ENCODE peak calls at places on chromosomes 7 and 10, in eight cellular contexts. W is adrenal gland; A is CD8-positive, alpha-beta memory T cell; X is thoracic aorta; N is CD8-positive, alpha-beta T cell; J is A549; O is heart right ventricle; Q is pancreas. U is an unnamed sample. For H3K4me1, the result is how much of the 10 kb centered on the place peaks cover.

GRCh38 chr10:132506711-132507466 is 30.7 kb upstream of the INPP5A start:
- DNase-seq in N (no peak), X (no peak), Q (no peak), O (no peak), J (no peak), W (no peak), A (no peak), U (peak)

GRCh38 chr10:49194212-49194920 is 6.2 kb upstream of the TMEM273 start:
- DNase-seq in O (no peak), J (no peak), Q (no peak), N (no peak), W (no peak), X (no peak), A (no peak), U (no peak)

GRCh38 chr10:13788701-13789447 is 202.1 kb downstream of the PRPF18 start:
- DNase-seq in J (no peak), W (no peak), X (no peak), O (peak), N (no peak), A (no peak), Q (no peak), U (no peak)

GRCh38 chr10:110893559-110894179 is 21.9 kb downstream of the PDCD4 start:
- DNase-seq in N (no peak), X (no peak), Q (no peak), W (no peak), O (no peak), A (no peak), J (peak), U (no peak)

GRCh38 chr10:78634389-78634815 is 434.4 kb upstream of the ZMIZ1 start:
- DNase-seq in X (no peak), O (no peak), Q (no peak), W (peak), N (no peak), J (no peak), A (no peak), U (no peak)

GRCh38 chr7:120064565-120064964 is 208.4 kb upstream of the KCND2 start:
- DNase-seq in O (no peak), Q (no peak), N (no peak), W (no peak), A (no peak), X (no peak), J (no peak), U (no peak)

GRCh38 chr7:4561775-4562174 is 120.3 kb upstream of the FOXK1 start:
- DNase-seq in O (no peak), N (no peak), J (peak), X (no peak), A (no peak), Q (no peak), W (no peak), U (no peak)

GRCh38 chr10:13877154-13877909 is 290.6 kb downstream of the PRPF18 start:
- DNase-seq in W (no peak), O (peak), A (no peak), X (peak), J (no peak), Q (no peak), N (no peak), U (no peak)

GRCh38 chr7:129781856-129782256 is 170.3 kb downstream of the NRF1 start:
- DNase-seq in W (no peak), N (no peak), J (no peak), A (no peak), X (no peak), O (no peak), Q (no peak), U (no peak)
- H3K4me3 ChIP-seq in W (no peak), N (peak), J (no peak), A (peak), X (peak), O (no peak), Q (peak), U (no peak)

DNA sequence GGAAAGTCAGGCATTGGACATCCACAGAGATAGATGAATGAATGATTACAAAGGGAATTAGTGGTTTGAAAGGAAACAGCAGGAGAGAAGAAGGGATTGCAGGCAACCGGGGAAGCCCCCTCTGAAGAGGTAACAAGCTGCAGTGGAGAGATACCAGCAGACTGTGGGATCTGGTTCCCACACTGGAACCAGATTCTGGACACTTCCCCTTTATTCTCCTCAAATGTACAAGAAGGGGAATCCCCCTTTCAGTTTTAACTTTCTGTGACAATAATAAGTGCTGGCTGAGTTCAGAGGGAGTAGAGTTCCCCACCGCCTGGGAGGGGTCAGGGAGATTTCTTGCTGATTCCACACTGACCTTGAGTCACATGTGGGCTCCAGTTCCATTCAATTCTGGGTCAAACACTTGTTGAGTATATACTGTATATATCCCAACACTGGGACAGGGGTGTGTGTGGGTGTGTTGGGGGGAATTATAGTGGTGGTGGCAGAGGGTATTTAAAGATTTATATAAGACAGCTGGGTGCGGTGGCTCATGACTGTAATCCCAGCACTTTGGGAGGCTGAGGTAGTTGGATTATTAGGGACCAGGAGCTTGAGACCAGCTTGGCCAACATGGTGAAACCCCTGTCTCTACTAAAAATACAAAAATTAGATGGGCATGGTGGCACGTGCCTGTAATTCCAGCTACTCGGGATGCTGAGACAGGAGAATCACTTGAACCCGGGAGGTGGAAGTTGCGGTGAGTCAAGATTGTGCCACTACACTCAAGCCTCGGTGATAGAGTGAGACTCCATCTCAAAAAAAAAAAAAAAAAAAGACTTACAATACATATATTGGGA is 16.5 kb upstream of the DDIT4 start:
- DNase-seq in J (peak), N (no peak), W (peak), Q (no peak), A (no peak), X (no peak), O (no peak), U (no peak)
- H3K4me1 ChIP-seq in J (half or more), N (half or more), W (half or more), Q (under half), A (half or more), X (half or more), O (half or more), U (under half)

GRCh38 chr7:23383225-23383624 is 84.1 kb downstream of the MALSU1 start:
- DNase-seq in J (no peak), X (no peak), O (no peak), W (no peak), A (no peak), N (no peak), Q (no peak), U (no peak)
- H3K4me3 ChIP-seq in J (no peak), X (no peak), O (no peak), W (no peak), A (no peak), N (no peak), Q (no peak), U (no peak)

GRCh38 chr7:26683277-26683676 is 181.1 kb downstream of the SKAP2 start:
- DNase-seq in W (no peak), O (no peak), N (no peak), A (no peak), J (no peak), X (no peak), Q (no peak), U (no peak)
- H3K4me1 ChIP-seq in W (under half), O (under half), N (under half), A (under half), J (under half), X (under half), Q (under half), U (under half)